ENCODE peak calls at places on chromosomes 13 and 19, in four cellular contexts. One of them, this sample, is unnamed.

GRCh38 chr13:113083022-113083373 is 22.6 kb upstream of the F7 start:
- DNase-seq in central memory CD4-positive, alpha-beta T cell: no peak
- DNase-seq in NCI-H2029: no peak
- DNase-seq in C1 segment of cervical spinal cord: no peak
- DNase-seq in this sample: no peak

GRCh38 chr19:51719251-51719901 is 4.4 kb downstream of the HAS1 start:
- DNase-seq in C1 segment of cervical spinal cord: no peak
- DNase-seq in central memory CD4-positive, alpha-beta T cell: no peak
- DNase-seq in NCI-H2029: no peak
- DNase-seq in this sample: no peak

GRCh38 chr13:106381083-106381482 is 154.4 kb downstream of the EFNB2 start:
- DNase-seq in C1 segment of cervical spinal cord: no peak
- DNase-seq in central memory CD4-positive, alpha-beta T cell: no peak
- DNase-seq in NCI-H2029: no peak
- DNase-seq in this sample: no peak

GRCh38 chr13:42056585-42056984 is 8.1 kb downstream of the DGKH start:
- DNase-seq in C1 segment of cervical spinal cord: no peak
- DNase-seq in NCI-H2029: no peak
- DNase-seq in central memory CD4-positive, alpha-beta T cell: no peak
- DNase-seq in this sample: no peak

GRCh38 chr13:98976338-98976737 is 1.5 kb downstream of the DOCK9 start:
- DNase-seq in NCI-H2029: no peak
- DNase-seq in C1 segment of cervical spinal cord: no peak
- DNase-seq in central memory CD4-positive, alpha-beta T cell: no peak
- DNase-seq in this sample: no peak

GRCh38 chr19:8503506-8503905 is 1.1 kb upstream of the PRAM1 start:
- DNase-seq in NCI-H2029: no peak
- DNase-seq in C1 segment of cervical spinal cord: no peak
- DNase-seq in central memory CD4-positive, alpha-beta T cell: no peak
- DNase-seq in this sample: no peak

GRCh38 chr19:35744688-35745327 is 410 bp downstream of the U2AF1L4 start:
- DNase-seq in central memory CD4-positive, alpha-beta T cell: peak
- DNase-seq in NCI-H2029: peak
- DNase-seq in C1 segment of cervical spinal cord: peak
- DNase-seq in this sample: peak

GRCh38 chr13:39037880-39038568 is at the start of the genes NHLRC3 and PROSER1:
- DNase-seq in central memory CD4-positive, alpha-beta T cell: peak
- DNase-seq in C1 segment of cervical spinal cord: peak
- DNase-seq in NCI-H2029: peak
- DNase-seq in this sample: peak

GRCh38 chr19:47227347-47228167 is 3.4 kb downstream of the BBC3 start:
- DNase-seq in C1 segment of cervical spinal cord: no peak
- DNase-seq in central memory CD4-positive, alpha-beta T cell: peak
- DNase-seq in NCI-H2029: peak
- DNase-seq in this sample: peak

GRCh38 chr13:32264407-32264806 is 50.8 kb downstream of the ZAR1L start:
- DNase-seq in central memory CD4-positive, alpha-beta T cell: no peak
- DNase-seq in NCI-H2029: no peak
- DNase-seq in C1 segment of cervical spinal cord: no peak
- DNase-seq in this sample: no peak

GRCh38 chr19:12745166-12745897 is 6.3 kb upstream of the BEST2 start:
- DNase-seq in C1 segment of cervical spinal cord: no peak
- DNase-seq in NCI-H2029: no peak
- DNase-seq in central memory CD4-positive, alpha-beta T cell: no peak
- DNase-seq in this sample: no peak

GRCh38 chr19:1856698-1857603 is 6.4 kb downstream of the KLF16 start:
- DNase-seq in C1 segment of cervical spinal cord: no peak
- DNase-seq in central memory CD4-positive, alpha-beta T cell: peak
- DNase-seq in NCI-H2029: no peak
- DNase-seq in this sample: peak

GRCh38 chr13:38147050-38147449 is 202.6 kb upstream of the UFM1 start:
- DNase-seq in C1 segment of cervical spinal cord: no peak
- DNase-seq in central memory CD4-positive, alpha-beta T cell: no peak
- DNase-seq in NCI-H2029: no peak
- DNase-seq in this sample: no peak

GRCh38 chr13:75771818-75772217 is 135.7 kb downstream of the LMO7 start:
- DNase-seq in central memory CD4-positive, alpha-beta T cell: no peak
- DNase-seq in NCI-H2029: no peak
- DNase-seq in C1 segment of cervical spinal cord: no peak
- DNase-seq in this sample: no peak

GRCh38 chr13:31987071-31987470 is 44.5 kb upstream of the FRY start:
- DNase-seq in NCI-H2029: no peak
- DNase-seq in central memory CD4-positive, alpha-beta T cell: no peak
- DNase-seq in C1 segment of cervical spinal cord: no peak
- DNase-seq in this sample: no peak

GRCh38 chr19:19463348-19464117 is 51.8 kb downstream of the TSSK6 start:
- DNase-seq in NCI-H2029: no peak
- DNase-seq in central memory CD4-positive, alpha-beta T cell: no peak
- DNase-seq in C1 segment of cervical spinal cord: peak
- DNase-seq in this sample: no peak

GRCh38 chr19:800360-801029 is 3.2 kb downstream of the PTBP1 start:
- DNase-seq in C1 segment of cervical spinal cord: no peak
- DNase-seq in NCI-H2029: no peak
- DNase-seq in central memory CD4-positive, alpha-beta T cell: no peak
- DNase-seq in this sample: no peak

GRCh38 chr13:114082849-114083645 is 49.4 kb downstream of the RASA3 start:
- DNase-seq in NCI-H2029: no peak
- DNase-seq in C1 segment of cervical spinal cord: no peak
- DNase-seq in central memory CD4-positive, alpha-beta T cell: no peak
- DNase-seq in this sample: no peak

GRCh38 chr13:61142506-61142905 is 273.1 kb downstream of the PCDH20 start:
- DNase-seq in central memory CD4-positive, alpha-beta T cell: no peak
- DNase-seq in NCI-H2029: no peak
- DNase-seq in C1 segment of cervical spinal cord: no peak
- DNase-seq in this sample: no peak

GRCh38 chr13:20658451-20658850 is 45.0 kb upstream of the IL17D start:
- DNase-seq in central memory CD4-positive, alpha-beta T cell: no peak
- DNase-seq in C1 segment of cervical spinal cord: no peak
- DNase-seq in NCI-H2029: no peak
- DNase-seq in this sample: no peak

GRCh38 chr13:67493835-67494234 is 263.7 kb upstream of the PCDH9 start:
- DNase-seq in NCI-H2029: no peak
- DNase-seq in C1 segment of cervical spinal cord: no peak
- DNase-seq in central memory CD4-positive, alpha-beta T cell: no peak
- DNase-seq in this sample: no peak

GRCh38 chr13:40639226-40639681 is 27.2 kb downstream of the FOXO1 start:
- DNase-seq in C1 segment of cervical spinal cord: peak
- DNase-seq in NCI-H2029: no peak
- DNase-seq in central memory CD4-positive, alpha-beta T cell: no peak
- DNase-seq in this sample: no peak

GRCh38 chr13:46184277-46184699 is 2.3 kb upstream of the LCP1 start:
- DNase-seq in central memory CD4-positive, alpha-beta T cell: peak
- DNase-seq in C1 segment of cervical spinal cord: no peak
- DNase-seq in NCI-H2029: no peak
- DNase-seq in this sample: peak

GRCh38 chr13:102798653-102799543 is at the start of the genes BIVM and POGLUT2:
- DNase-seq in central memory CD4-positive, alpha-beta T cell: peak
- DNase-seq in C1 segment of cervical spinal cord: peak
- DNase-seq in NCI-H2029: peak
- DNase-seq in this sample: peak

GRCh38 chr13:21330126-21330861 is 128.8 kb downstream of the ZDHHC20 start:
- DNase-seq in NCI-H2029: no peak
- DNase-seq in central memory CD4-positive, alpha-beta T cell: no peak
- DNase-seq in C1 segment of cervical spinal cord: no peak
- DNase-seq in this sample: no peak

GRCh38 chr19:1417681-1418493 is 10.5 kb downstream of the DAZAP1 start:
- DNase-seq in NCI-H2029: no peak
- DNase-seq in central memory CD4-positive, alpha-beta T cell: no peak
- DNase-seq in C1 segment of cervical spinal cord: no peak
- DNase-seq in this sample: no peak

GRCh38 chr19:50489461-50490011 is 12.9 kb upstream of the GARIN5A start:
- DNase-seq in NCI-H2029: no peak
- DNase-seq in C1 segment of cervical spinal cord: no peak
- DNase-seq in central memory CD4-positive, alpha-beta T cell: no peak
- DNase-seq in this sample: no peak

GRCh38 chr19:18339703-18340102 is 695 bp upstream of the PGPEP1 start:
- DNase-seq in C1 segment of cervical spinal cord: no peak
- DNase-seq in NCI-H2029: no peak
- DNase-seq in central memory CD4-positive, alpha-beta T cell: no peak
- DNase-seq in this sample: no peak

GRCh38 chr13:49320975-49321374 is 73.2 kb downstream of the CDADC1 start:
- DNase-seq in C1 segment of cervical spinal cord: no peak
- DNase-seq in NCI-H2029: no peak
- DNase-seq in central memory CD4-positive, alpha-beta T cell: no peak
- DNase-seq in this sample: no peak

This sample was measured in naive B cell.